ENCODE peak calls at places on chromosomes 12 and 14, in seven cellular contexts. N is cardiac muscle cell, E is heart left ventricle, H is A549, C is suprapubic skin, Q is substantia nigra, S is brain microvascular endothelial cell. X is an unnamed sample.

GRCh38 chr12:51349026-51349425 is 2.5 kb upstream of the CELA1 start:
- DNase-seq in N (no peak), E (no peak), H (no peak), C (no peak), Q (no peak), S (peak), X (no peak)

GRCh38 chr14:77589099-77589498 is 27.3 kb downstream of the SPTLC2 start:
- DNase-seq in N (no peak), E (no peak), H (no peak), C (no peak), Q (no peak), S (no peak), X (no peak)

GRCh38 chr14:51360592-51360991 is 120.5 kb downstream of the TMX1 start:
- DNase-seq in N (no peak), E (peak), H (no peak), C (no peak), Q (no peak), S (no peak), X (no peak)

GRCh38 chr12:49942921-49943662 is 7.4 kb upstream of the AQP2 start:
- DNase-seq in N (no peak), E (no peak), H (no peak), C (no peak), Q (no peak), S (no peak), X (no peak)

GRCh38 chr12:51886021-51886710 is 1.7 kb upstream of the ANKRD33 start:
- DNase-seq in N (no peak), E (peak), H (peak), C (peak), Q (no peak), S (peak), X (no peak)

GRCh38 chr12:130828895-130829294 is 10.2 kb downstream of the STX2 start:
- DNase-seq in N (no peak), E (no peak), H (no peak), C (no peak), Q (no peak), S (no peak), X (no peak)

GRCh38 chr12:98402671-98403070 is 112.7 kb upstream of the TMPO start:
- DNase-seq in N (no peak), E (no peak), H (no peak), C (no peak), Q (no peak), S (no peak), X (no peak)

GRCh38 chr12:5317556-5317955 is 114.4 kb upstream of the NTF3 start:
- DNase-seq in N (no peak), E (no peak), H (no peak), C (no peak), Q (no peak), S (no peak), X (no peak)

GRCh38 chr12:31246470-31246850 is 79.5 kb downstream of the SINHCAF start:
- DNase-seq in N (no peak), E (no peak), H (no peak), C (no peak), Q (no peak), S (no peak), X (no peak)

GRCh38 chr14:104318558-104319488 is 180.4 kb downstream of the KIF26A start:
- DNase-seq in N (no peak), E (peak), H (no peak), C (no peak), Q (no peak), S (no peak), X (no peak)

GRCh38 chr12:2273288-2273687 is 220.5 kb downstream of the CACNA1C start:
- DNase-seq in N (no peak), E (peak), H (no peak), C (no peak), Q (no peak), S (peak), X (no peak)

GRCh38 chr14:102493585-102493984 is 16.0 kb downstream of the ANKRD9 start:
- DNase-seq in N (no peak), E (no peak), H (no peak), C (no peak), Q (no peak), S (no peak), X (no peak)

GRCh38 chr12:53039851-53040250 is 10.0 kb upstream of the TNS2 start:
- DNase-seq in N (no peak), E (no peak), H (no peak), C (no peak), Q (no peak), S (no peak), X (no peak)

GRCh38 chr14:21771671-21772070 is 98.1 kb upstream of the OR4E1 start:
- DNase-seq in N (no peak), E (no peak), H (no peak), C (no peak), Q (no peak), S (no peak), X (no peak)

GRCh38 chr12:124498178-124498869 is 69.1 kb downstream of the NCOR2 start:
- DNase-seq in N (no peak), E (no peak), H (no peak), C (no peak), Q (no peak), S (no peak), X (no peak)

GRCh38 chr14:99745307-99745951 is 47.8 kb upstream of the EML1 start:
- DNase-seq in N (no peak), E (no peak), H (no peak), C (no peak), Q (no peak), S (peak), X (no peak)

GRCh38 chr12:14773685-14774073 is 29.6 kb downstream of the WBP11 start:
- DNase-seq in N (no peak), E (peak), H (peak), C (peak), Q (no peak), S (no peak), X (no peak)

GRCh38 chr12:116194935-116195431 is 82.5 kb downstream of the MED13L start:
- DNase-seq in N (no peak), E (no peak), H (no peak), C (no peak), Q (no peak), S (no peak), X (no peak)

GRCh38 chr14:93879362-93879983 is 47.7 kb upstream of the FAM181A start:
- DNase-seq in N (no peak), E (no peak), H (no peak), C (no peak), Q (no peak), S (no peak), X (no peak)

GRCh38 chr14:49477576-49477975 is 108.6 kb downstream of the RPS29 start:
- DNase-seq in N (no peak), E (no peak), H (no peak), C (no peak), Q (no peak), S (no peak), X (no peak)

GRCh38 chr12:25806271-25806670 is 152.2 kb upstream of the RASSF8 start:
- DNase-seq in N (no peak), E (no peak), H (no peak), C (no peak), Q (no peak), S (no peak), X (no peak)

GRCh38 chr12:9781360-9781759 is 20.7 kb upstream of the CD69 start:
- DNase-seq in N (no peak), E (no peak), H (no peak), C (no peak), Q (no peak), S (no peak), X (no peak)

GRCh38 chr12:103727638-103728037 is 113.4 kb downstream of the NT5DC3 start:
- DNase-seq in N (no peak), E (no peak), H (no peak), C (no peak), Q (no peak), S (no peak), X (no peak)

GRCh38 chr12:97561321-97562230 is 99.0 kb downstream of the RMST start:
- DNase-seq in N (no peak), E (no peak), H (no peak), C (no peak), Q (no peak), S (no peak), X (no peak)

GRCh38 chr14:71142375-71143038 is 235.2 kb downstream of the PCNX1 start:
- DNase-seq in N (no peak), E (no peak), H (no peak), C (no peak), Q (no peak), S (peak), X (no peak)

GRCh38 chr14:52862652-52863338 is 71.4 kb upstream of the GNPNAT1 start:
- DNase-seq in N (no peak), E (no peak), H (no peak), C (no peak), Q (no peak), S (peak), X (no peak)

GRCh38 chr12:18068355-18068754 is 21.6 kb downstream of the RERGL start:
- DNase-seq in N (no peak), E (no peak), H (no peak), C (no peak), Q (no peak), S (no peak), X (no peak)

GRCh38 chr12:24902521-24903304 is 46.2 kb downstream of the BCAT1 start:
- DNase-seq in N (peak), E (no peak), H (no peak), C (no peak), Q (peak), S (no peak), X (no peak)

GRCh38 chr12:2691001-2691339 is 103.8 kb upstream of the FKBP4 start:
- DNase-seq in N (peak), E (no peak), H (no peak), C (no peak), Q (no peak), S (no peak), X (no peak)

GRCh38 chr12:81021131-81021530 is 56.7 kb upstream of the ACSS3 start:
- DNase-seq in N (no peak), E (no peak), H (no peak), C (no peak), Q (no peak), S (no peak), X (no peak)

GRCh38 chr12:90909069-90909676 is 45.8 kb downstream of the CCER1 start:
- DNase-seq in N (peak), E (no peak), H (peak), C (no peak), Q (no peak), S (peak), X (peak)

GRCh38 chr14:41548666-41549065 is 58.0 kb upstream of the LRFN5 start:
- DNase-seq in N (no peak), E (no peak), H (no peak), C (no peak), Q (no peak), S (no peak), X (no peak)

GRCh38 chr12:109637341-109637740 is 63.7 kb downstream of the MVK start:
- DNase-seq in N (no peak), E (no peak), H (no peak), C (no peak), Q (no peak), S (no peak), X (no peak)

GRCh38 chr14:103538291-103539055 is 9.5 kb downstream of the TRMT61A start:
- DNase-seq in N (no peak), E (no peak), H (no peak), C (no peak), Q (no peak), S (no peak), X (no peak)

GRCh38 chr12:130826151-130826801 is 12.8 kb downstream of the STX2 start:
- DNase-seq in N (peak), E (no peak), H (peak), C (no peak), Q (peak), S (peak), X (no peak)

GRCh38 chr12:104358353-104359003 is 54.9 kb downstream of the EID3 start:
- DNase-seq in N (peak), E (peak), H (no peak), C (peak), Q (peak), S (peak), X (peak)

GRCh38 chr14:68231832-68232642 is 412.5 kb downstream of the RAD51B start:
- DNase-seq in N (no peak), E (no peak), H (no peak), C (no peak), Q (no peak), S (no peak), X (no peak)

GRCh38 chr14:71959055-71959454 is 26.8 kb downstream of the RGS6 start:
- DNase-seq in N (no peak), E (no peak), H (no peak), C (no peak), Q (no peak), S (no peak), X (no peak)

GRCh38 chr12:51335931-51336330 is 10.5 kb downstream of the CELA1 start:
- DNase-seq in N (no peak), E (no peak), H (no peak), C (no peak), Q (no peak), S (no peak), X (no peak)

GRCh38 chr12:111394480-111394879 is 11.2 kb upstream of the SH2B3 start:
- DNase-seq in N (no peak), E (no peak), H (no peak), C (no peak), Q (no peak), S (no peak), X (no peak)

GRCh38 chr12:111393700-111394275 is 11.9 kb upstream of the SH2B3 start:
- DNase-seq in N (no peak), E (peak), H (no peak), C (no peak), Q (no peak), S (no peak), X (no peak)

GRCh38 chr12:111398530-111398929 is 7.2 kb upstream of the SH2B3 start:
- DNase-seq in N (no peak), E (no peak), H (no peak), C (no peak), Q (no peak), S (no peak), X (no peak)

GRCh38 chr12:111395557-111396187 is 10.1 kb upstream of the SH2B3 start:
- DNase-seq in N (no peak), E (no peak), H (no peak), C (no peak), Q (no peak), S (no peak), X (no peak)

DNA sequence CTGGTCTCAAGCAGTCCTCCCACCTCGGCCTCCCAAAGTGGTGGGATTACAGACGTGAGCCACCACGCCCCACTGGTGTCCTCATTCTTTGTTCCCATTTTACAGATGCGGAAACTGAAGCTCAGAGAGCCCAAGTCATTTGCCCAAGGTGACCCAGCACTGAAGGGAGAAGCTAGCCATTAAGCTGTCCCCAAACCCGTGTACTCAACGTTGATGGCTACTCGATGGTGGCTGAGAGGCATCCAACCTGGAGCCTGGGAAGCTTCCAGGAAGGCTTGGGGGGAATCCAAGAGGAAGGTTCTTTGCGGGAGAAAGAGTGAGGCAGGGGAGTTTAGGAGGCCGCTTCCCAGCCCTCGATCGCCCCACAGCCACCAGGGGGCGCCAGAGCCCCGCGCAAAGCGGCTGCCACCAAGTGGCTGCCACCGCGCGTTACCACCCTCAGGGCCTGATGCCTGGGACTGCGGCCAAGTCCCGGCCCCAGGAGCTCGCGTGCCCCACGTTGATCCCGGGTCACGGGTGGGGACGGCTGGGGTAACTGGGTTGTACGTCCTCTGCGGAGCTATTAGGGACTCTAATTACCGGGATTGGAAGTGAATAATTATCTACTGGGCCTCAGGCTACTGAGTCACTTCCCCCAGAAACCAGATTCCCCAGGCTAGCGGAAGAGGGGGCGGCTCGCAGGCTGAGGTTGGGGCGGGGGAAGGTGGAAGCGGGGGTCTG is 8.8 kb upstream of the SH2B3 start:
- DNase-seq in N (peak), E (peak), H (peak), C (peak), Q (peak), S (no peak), X (peak)
- H3K27ac ChIP-seq in N (no peak), E (peak), H (peak), C (no peak), Q (no peak), S (no peak), X (peak)

DNA sequence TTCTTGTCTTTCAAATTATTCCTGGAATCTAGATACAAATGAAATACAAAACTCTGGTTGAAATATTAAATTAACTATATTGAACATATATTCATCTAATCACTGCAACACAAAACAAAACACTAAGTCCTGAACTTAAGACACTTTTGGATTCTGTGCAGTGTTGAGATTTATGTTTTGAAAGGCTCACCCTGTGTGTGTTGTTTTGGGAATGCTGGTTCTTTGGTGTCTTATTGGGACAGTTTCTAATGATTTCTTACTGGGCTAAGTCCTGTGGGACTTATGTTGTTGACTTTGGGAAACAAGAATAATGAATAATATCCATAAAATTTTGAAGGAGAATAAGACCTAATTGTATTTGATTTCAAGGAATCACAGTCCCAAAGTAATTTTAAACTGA is 153.2 kb downstream of the NAV3 start:
- DNase-seq in N (no peak), E (no peak), H (no peak), C (no peak), Q (no peak), S (no peak), X (no peak)
- H3K27ac ChIP-seq in N (no peak), E (no peak), H (no peak), C (no peak), Q (no peak), S (no peak), X (no peak)

DNA sequence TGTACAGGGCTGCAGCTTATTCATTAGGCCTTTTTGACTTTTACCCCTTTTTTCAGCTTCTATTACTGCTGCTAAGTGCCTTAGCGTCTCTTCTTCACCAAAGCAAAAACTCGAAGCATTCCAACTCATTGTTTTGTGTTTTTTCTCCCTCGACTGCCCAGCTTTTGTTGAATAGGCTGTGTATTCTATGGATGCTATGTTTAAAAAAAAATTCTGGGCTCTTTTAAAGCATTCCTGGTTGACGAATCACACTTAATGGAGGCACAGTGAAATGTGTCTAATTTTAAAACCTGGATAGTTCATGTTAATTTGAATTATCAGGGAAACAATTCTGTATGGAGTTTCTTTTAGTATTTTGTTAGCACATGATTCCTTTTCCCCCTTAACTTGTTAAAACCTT is 29.7 kb downstream of the KTN1 start:
- DNase-seq in N (no peak), E (no peak), H (no peak), C (no peak), Q (no peak), S (no peak), X (no peak)
- H3K27ac ChIP-seq in N (peak), E (no peak), H (no peak), C (no peak), Q (no peak), S (no peak), X (peak)

GRCh38 chr14:74065746-74066575 is 18.3 kb downstream of the ALDH6A1 start:
- DNase-seq in N (no peak), E (no peak), H (no peak), C (no peak), Q (no peak), S (no peak), X (no peak)
- H3K27ac ChIP-seq in N (no peak), E (no peak), H (no peak), C (no peak), Q (no peak), S (no peak), X (no peak)

GRCh38 chr12:12219664-12220063 is 47.2 kb downstream of the LRP6 start:
- DNase-seq in N (no peak), E (no peak), H (no peak), C (no peak), Q (no peak), S (no peak), X (no peak)
- H3K27ac ChIP-seq in N (no peak), E (no peak), H (peak), C (no peak), Q (no peak), S (no peak), X (no peak)

DNA sequence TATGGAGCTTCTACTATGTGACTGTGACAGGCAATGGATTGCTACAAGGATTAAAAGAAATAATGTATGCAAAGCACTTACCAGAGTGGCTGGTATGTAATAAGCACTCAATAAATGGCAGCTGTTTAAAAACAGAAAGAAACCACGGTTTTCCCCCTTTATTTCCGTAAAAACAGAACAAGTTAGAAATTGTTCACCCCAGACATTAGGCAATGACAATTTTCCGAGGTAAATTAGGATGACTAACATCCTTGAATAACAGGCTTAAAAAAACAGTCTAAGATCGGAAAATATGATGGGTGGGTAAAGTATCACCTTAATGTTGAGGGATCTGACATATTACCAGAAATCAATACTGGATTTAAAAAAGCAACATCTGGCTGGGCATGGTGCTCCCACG is 20.9 kb upstream of the CNIH1 start:
- DNase-seq in N (no peak), E (no peak), H (no peak), C (no peak), Q (no peak), S (no peak), X (no peak)
- H3K27ac ChIP-seq in N (no peak), E (no peak), H (no peak), C (no peak), Q (no peak), S (no peak), X (no peak)

DNA sequence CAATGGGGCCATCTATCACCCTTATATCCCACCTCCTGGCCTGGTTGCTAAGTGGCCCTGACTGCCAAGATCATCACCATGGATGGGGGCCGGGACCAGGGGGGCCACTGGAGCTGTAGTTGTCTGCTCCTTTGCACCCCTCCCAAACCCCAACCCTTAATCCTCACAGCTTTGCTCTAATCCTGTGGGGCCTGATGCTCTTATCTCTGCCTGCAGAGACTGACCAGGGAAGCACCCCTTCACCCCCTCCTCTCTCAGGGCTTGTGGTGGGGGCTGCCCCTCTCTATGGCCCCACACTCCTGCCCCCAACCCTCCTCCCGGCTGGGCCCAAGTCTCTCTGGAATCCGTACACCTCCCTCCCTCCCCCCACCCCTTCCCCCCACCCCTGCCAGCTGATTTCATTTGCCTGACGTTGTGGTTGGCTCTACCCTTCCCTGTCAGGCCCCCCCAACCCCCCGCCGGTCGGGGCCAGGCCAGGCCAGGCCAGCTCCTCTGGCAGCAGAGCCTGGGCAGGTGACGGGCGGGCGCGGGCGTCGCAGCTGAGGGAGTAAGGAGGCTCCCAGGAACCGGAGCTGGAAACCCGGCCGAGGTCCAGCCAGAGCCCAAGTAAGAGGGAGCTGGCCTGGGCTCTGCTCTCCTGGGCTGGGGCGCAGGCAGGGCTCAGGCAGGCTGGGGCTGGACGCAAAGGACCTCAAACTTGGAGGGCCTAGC is at the start of gene GNB3:
- DNase-seq in N (no peak), E (peak), H (no peak), C (no peak), Q (no peak), S (no peak), X (no peak)
- H3K27ac ChIP-seq in N (peak), E (peak), H (no peak), C (no peak), Q (no peak), S (no peak), X (no peak)